ENCODE peak calls at places on chromosomes 13 and 19, in four cellular contexts. V, A, R and I are unnamed samples.

GRCh38 chr13:43346427-43346826 is 323.0 kb downstream of the DNAJC15 start:
- DNase-seq in V (no peak), A (no peak), R (no peak), I (no peak)

GRCh38 chr19:16934489-16934888 is 45.7 kb downstream of the F2RL3 start:
- DNase-seq in V (no peak), A (no peak), R (no peak), I (no peak)

GRCh38 chr19:12766051-12766521 is 9.3 kb downstream of the HOOK2 start:
- DNase-seq in V (peak; percentile 89), A (peak; percentile 76), R (peak; percentile 77), I (peak; percentile 81)

GRCh38 chr19:4284176-4284958 is 5.3 kb downstream of the SHD start:
- DNase-seq in V (peak; percentile 91), A (no peak), R (peak; percentile 64), I (no peak)

GRCh38 chr19:47093841-47094240 is 19.7 kb downstream of the ZC3H4 start:
- DNase-seq in V (no peak), A (no peak), R (no peak), I (no peak)

GRCh38 chr13:45630791-45631190 is 15.3 kb upstream of the ERICH6B start:
- DNase-seq in V (no peak), A (peak; percentile 53), R (no peak), I (no peak)

GRCh38 chr19:35714601-35715354 is 3.0 kb upstream of the KMT2B start:
- DNase-seq in V (peak; percentile 51), A (no peak), R (peak; percentile 51), I (no peak)

GRCh38 chr13:21453352-21454089 is 5.6 kb downstream of the ZDHHC20 start:
- DNase-seq in V (no peak), A (no peak), R (no peak), I (no peak)

GRCh38 chr19:42255766-42256750 is 1.1 kb upstream of the ERF start:
- DNase-seq in V (no peak), A (no peak), R (no peak), I (peak; percentile 49)

GRCh38 chr13:97295279-97296182 is 73.4 kb downstream of the MBNL2 start:
- DNase-seq in V (no peak), A (peak; percentile 88), R (no peak), I (no peak)

GRCh38 chr19:48403606-48404005 is 10.1 kb downstream of the GRIN2D start:
- DNase-seq in V (peak; percentile 71), A (peak; percentile 54), R (peak; percentile 80), I (no peak)

GRCh38 chr19:34555447-34555846 is 73.9 kb downstream of the WTIP start:
- DNase-seq in V (peak; percentile 48), A (peak; percentile 9), R (peak; percentile 11), I (no peak)

GRCh38 chr19:38831142-38831605 is 420 bp downstream of the ECH1 start:
- DNase-seq in V (peak; percentile 43), A (peak; percentile 86), R (peak; percentile 62), I (peak; percentile 24)

GRCh38 chr19:3699071-3699740 is 1.1 kb downstream of the PIP5K1C start:
- DNase-seq in V (no peak), A (peak; percentile 50), R (peak; percentile 39), I (no peak)

GRCh38 chr19:3125900-3126524 is 9.8 kb upstream of the GNA15 start:
- DNase-seq in V (peak; percentile 85), A (peak; percentile 61), R (peak; percentile 63), I (peak; percentile 72)

GRCh38 chr13:59318320-59318930 is 845.3 kb downstream of the DIAPH3 start:
- DNase-seq in V (peak; percentile 88), A (peak; percentile 26), R (peak; percentile 65), I (peak; percentile 86)

GRCh38 chr13:101942535-101943157 is 459.2 kb downstream of the FGF14 start:
- DNase-seq in V (no peak), A (no peak), R (no peak), I (no peak)

GRCh38 chr13:19597523-19597922 is 35.9 kb upstream of the MPHOSPH8 start:
- DNase-seq in V (no peak), A (peak; percentile 83), R (no peak), I (no peak)

GRCh38 chr13:26051231-26052135 is at the start of gene SHISA2:
- DNase-seq in V (peak; percentile 77), A (peak; percentile 66), R (no peak), I (peak; percentile 45)

GRCh38 chr19:8525401-8525684 is 11.4 kb upstream of the ZNF414 start:
- DNase-seq in V (no peak), A (no peak), R (no peak), I (no peak)
- TF ChIP-seq CTCF in V (peak; percentile 48), A (no peak), R (peak; percentile 26), I (peak; percentile 35)

DNA sequence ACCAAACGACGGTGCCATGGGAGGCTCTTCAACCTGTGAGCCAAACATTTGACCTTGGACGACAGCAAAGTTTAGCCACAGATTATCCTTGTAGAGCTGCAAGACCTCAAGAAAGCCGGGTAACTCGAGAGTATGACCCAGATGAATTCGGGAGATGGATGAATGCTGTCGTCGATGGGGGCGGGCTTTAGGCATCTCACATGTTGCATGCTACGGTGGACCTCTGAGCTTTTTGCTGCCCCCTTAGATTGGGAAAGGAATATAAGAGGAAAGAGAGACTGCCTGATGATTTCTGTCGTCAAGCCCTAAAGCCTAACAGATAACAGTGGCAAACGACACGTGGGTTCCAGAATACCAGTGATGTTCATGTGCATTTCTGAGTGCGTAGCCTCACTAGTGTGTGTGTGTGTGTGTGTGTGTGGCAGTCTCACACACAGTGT is 716 bp upstream of the ABCC4 start:
- DNase-seq in V (no peak), A (no peak), R (no peak), I (no peak)
- TF ChIP-seq CTCF in V (no peak), A (no peak), R (no peak), I (no peak)

DNA sequence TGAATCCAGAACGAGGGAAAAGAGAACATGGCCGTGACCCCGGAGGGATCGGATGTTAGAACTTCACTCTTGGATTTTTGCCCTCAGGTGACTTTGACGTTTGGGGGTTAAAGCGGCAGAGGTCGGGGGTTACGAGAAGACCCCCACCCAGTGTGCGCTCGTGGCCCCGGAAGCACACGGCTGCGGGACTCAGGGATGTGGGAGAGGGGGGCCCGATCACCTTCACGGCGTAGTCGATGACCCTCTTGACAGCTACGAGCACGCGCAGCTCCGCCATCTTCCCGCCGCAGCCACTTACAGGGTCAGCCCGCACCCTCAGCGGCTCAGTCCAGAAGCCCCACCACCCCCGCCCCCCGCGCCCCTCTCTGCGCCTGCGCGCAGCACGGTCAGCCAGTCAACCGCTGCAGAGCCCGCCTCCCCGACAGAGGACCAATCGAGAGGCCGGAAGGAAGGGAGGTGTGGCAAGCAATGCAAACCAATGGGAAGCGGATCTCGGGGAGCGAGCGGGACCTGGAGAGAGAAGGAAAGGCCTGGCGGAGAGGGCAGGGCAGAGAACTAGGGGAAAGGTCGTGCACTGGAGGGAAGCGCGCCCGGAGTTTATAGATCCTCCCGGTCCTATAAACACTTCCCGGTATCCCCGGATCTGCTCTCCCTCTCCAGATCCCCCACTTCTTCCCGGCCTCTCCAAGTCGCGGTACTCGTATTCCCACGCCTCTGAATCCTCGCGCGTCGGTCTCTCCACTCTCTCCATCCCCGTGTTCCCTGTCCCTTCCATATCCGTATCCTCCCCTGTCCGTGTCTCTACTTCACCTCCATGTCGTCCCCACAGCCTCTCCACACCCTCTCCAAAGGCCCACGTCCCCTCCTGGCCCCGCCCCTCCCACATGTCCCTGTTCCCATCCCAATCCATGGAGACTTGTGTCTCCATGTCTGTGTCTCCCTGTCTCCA is at the start of gene ETFB:
- DNase-seq in V (peak; percentile 98), A (peak; percentile 97), R (peak; percentile 97), I (peak; percentile 97)
- TF ChIP-seq CTCF in V (no peak), A (no peak), R (no peak), I (no peak)

DNA sequence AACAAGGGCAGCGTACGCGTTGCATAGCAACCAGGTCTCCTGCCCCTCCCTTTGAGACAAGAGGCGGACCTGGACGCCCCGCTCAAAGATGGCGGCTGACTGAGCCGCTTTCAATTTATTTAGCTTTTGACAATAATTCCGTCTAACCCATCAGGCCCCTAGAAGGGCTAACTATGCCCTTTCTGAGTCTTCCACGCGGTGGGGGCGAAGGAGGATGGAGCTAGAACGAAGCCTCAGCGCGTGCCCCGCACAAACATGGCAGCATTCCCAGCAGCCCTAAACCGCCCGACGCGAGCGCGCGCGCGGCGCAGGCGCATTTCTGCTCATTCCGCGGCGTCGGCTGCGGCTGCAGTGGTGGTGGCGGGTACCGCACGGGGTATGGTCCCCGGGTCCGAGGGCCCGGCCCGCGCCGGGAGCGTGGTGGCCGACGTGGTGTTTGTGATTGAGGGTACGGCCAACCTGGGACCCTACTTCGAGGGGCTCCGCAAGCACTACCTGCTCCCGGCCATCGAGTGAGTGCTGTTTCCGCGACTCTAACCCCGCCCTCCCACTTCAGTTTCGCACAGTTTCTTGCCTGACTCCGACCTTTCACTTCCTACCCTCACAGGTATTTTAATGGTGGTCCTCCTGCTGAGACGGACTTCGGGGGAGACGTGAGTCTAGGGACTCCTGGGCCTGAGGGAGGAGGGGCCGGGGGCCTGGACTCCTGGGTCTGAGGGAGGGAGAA is at the start of gene MED25:
- DNase-seq in V (peak; percentile 86), A (peak; percentile 78), R (peak; percentile 90), I (peak; percentile 88)
- TF ChIP-seq CTCF in V (no peak), A (no peak), R (no peak), I (no peak)

GRCh38 chr13:47454986-47455385 is 546.1 kb downstream of the SUCLA2 start:
- DNase-seq in V (no peak), A (no peak), R (no peak), I (no peak)
- TF ChIP-seq CTCF in V (no peak), A (no peak), R (no peak), I (no peak)

DNA sequence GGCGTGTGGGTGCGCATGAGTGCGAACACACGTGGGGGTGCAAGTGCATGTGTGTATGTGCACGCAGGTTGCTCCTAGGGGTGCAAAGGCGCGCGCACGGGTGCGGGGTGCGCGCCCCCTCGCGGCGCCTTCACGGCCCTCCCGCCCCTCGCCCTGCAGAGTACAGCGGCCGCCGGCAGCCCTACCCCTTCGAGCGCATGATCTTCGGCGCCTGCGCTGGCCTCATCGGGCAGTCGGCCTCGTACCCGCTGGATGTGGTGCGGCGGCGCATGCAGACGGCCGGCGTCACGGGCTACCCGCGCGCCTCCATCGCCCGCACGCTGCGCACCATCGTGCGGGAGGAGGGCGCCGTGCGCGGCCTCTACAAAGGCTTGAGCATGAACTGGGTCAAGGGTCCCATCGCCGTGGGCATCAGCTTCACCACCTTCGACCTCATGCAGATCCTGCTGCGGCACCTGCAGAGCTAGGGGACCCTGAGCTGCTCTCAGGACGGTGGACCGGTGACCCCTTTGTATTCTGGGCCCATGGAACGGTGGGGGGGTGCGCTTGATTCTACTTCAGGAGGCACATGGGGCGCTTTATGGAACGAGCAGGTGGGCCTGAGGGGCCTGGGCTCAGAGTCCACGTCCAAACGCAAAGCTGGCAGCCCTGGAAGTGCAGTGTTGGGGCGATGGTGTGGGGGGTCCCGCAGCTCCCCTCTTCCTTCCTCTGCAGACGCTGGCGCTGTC is 27.7 kb downstream of the TMEM161A start:
- DNase-seq in V (peak; percentile 81), A (no peak), R (no peak), I (peak; percentile 19)
- TF ChIP-seq CTCF in V (peak; percentile 22), A (no peak), R (peak; percentile 46), I (no peak)

GRCh38 chr13:91185294-91185863 is 162.1 kb upstream of the MIR17HG start:
- DNase-seq in V (no peak), A (peak; percentile 5), R (peak; percentile 44), I (no peak)
- TF ChIP-seq CTCF in V (no peak), A (peak; percentile 8), R (no peak), I (no peak)